ENCODE peak calls at places on chromosomes 3 and 15, in four cellular contexts. X is iPS-NIHi11; E is CD4-positive, alpha-beta T cell; M is T1000. T is an unnamed sample.

GRCh38 chr3:264394-265156 is 68.0 kb downstream of the CHL1 start:
- DNase-seq in X (no peak), E (no peak), M (no peak), T (no peak)

GRCh38 chr3:122353215-122353614 is 28.2 kb downstream of the CSTA start:
- DNase-seq in E (no peak), M (no peak), X (no peak), T (no peak)

GRCh38 chr15:34812369-34812768 is 17.0 kb upstream of the ACTC1 start:
- DNase-seq in M (no peak), E (no peak), X (no peak), T (no peak)

GRCh38 chr15:29785068-29785467 is 37.2 kb downstream of the TJP1 start:
- DNase-seq in E (no peak), X (no peak), M (no peak), T (no peak)

GRCh38 chr3:36817806-36818205 is 53.5 kb upstream of the DCLK3 start:
- DNase-seq in M (no peak), X (no peak), E (no peak), T (no peak)

GRCh38 chr3:157618075-157618760 is 115.0 kb upstream of the VEPH1 start:
- DNase-seq in M (no peak), E (no peak), X (peak), T (no peak)

GRCh38 chr15:84915011-84915958 is 30.8 kb downstream of the SLC28A1 start:
- DNase-seq in E (no peak), X (peak), M (peak), T (no peak)

GRCh38 chr15:45747426-45747825 is 112.6 kb downstream of the SQOR start:
- DNase-seq in E (no peak), M (no peak), X (no peak), T (no peak)

GRCh38 chr15:84734794-84735479 is 13.5 kb upstream of the ZNF592 start:
- DNase-seq in E (peak), M (peak), X (peak), T (peak)

GRCh38 chr3:17333446-17333845 is 409.0 kb downstream of the TBC1D5 start:
- DNase-seq in X (no peak), E (no peak), M (no peak), T (no peak)

GRCh38 chr3:50201573-50202315 is 3.3 kb upstream of the SLC38A3 start:
- DNase-seq in E (no peak), X (no peak), M (no peak), T (no peak)

GRCh38 chr15:49412821-49413220 is 10.2 kb upstream of the FGF7 start:
- DNase-seq in X (no peak), E (no peak), M (no peak), T (no peak)

GRCh38 chr3:34056951-34057390 is 258.5 kb downstream of the PDCD6IP start:
- DNase-seq in M (no peak), E (no peak), X (no peak), T (no peak)

GRCh38 chr3:70108072-70108471 is 108.5 kb downstream of the SAMMSON start:
- DNase-seq in E (no peak), M (no peak), X (peak), T (no peak)

GRCh38 chr3:13189639-13190375 is 116.6 kb upstream of the IQSEC1 start:
- DNase-seq in E (no peak), M (no peak), X (no peak), T (no peak)

GRCh38 chr3:111368061-111368460 is 173.9 kb upstream of the CD96 start:
- DNase-seq in E (no peak), M (no peak), X (no peak), T (no peak)

GRCh38 chr3:100097919-100098896 is 16.1 kb downstream of the FILIP1L start:
- DNase-seq in E (no peak), X (peak), M (no peak), T (no peak)

GRCh38 chr15:92448370-92448769 is 54.7 kb downstream of the ST8SIA2 start:
- DNase-seq in X (no peak), M (no peak), E (no peak), T (no peak)

GRCh38 chr3:128282392-128283196 is 129.3 kb downstream of the EEFSEC start:
- DNase-seq in M (no peak), E (no peak), X (no peak), T (no peak)